ENCODE peak calls at places on chromosomes 13 and 19, in four cellular contexts. Z is hypothalamus, M is SHP77 treated with DMSO at 0.1 percent for 48 hours, P is osteocyte. C is an unnamed sample.

GRCh38 chr19:48481191-48481500 is 12.0 kb downstream of the CYTH2 start:
- DNase-seq in M (no peak), P (no peak), Z (no peak), C (no peak)

GRCh38 chr19:39937094-39937493 is 2.7 kb upstream of the FCGBP start:
- DNase-seq in P (no peak), Z (no peak), M (no peak), C (no peak)

GRCh38 chr13:21674271-21675009 is 3.6 kb downstream of the FGF9 start:
- DNase-seq in P (no peak), Z (no peak), M (no peak), C (peak)

GRCh38 chr13:69946443-69946955 is 161.1 kb upstream of the ATXN8OS start:
- DNase-seq in M (no peak), Z (no peak), P (no peak), C (no peak)

GRCh38 chr19:23991170-23991569 is 76.5 kb downstream of the ZNF726 start:
- DNase-seq in M (peak), Z (no peak), P (no peak), C (peak)

GRCh38 chr19:32651729-32652140 is 23.2 kb downstream of the ANKRD27 start:
- DNase-seq in M (no peak), P (no peak), Z (no peak), C (no peak)

GRCh38 chr13:99093997-99094396 is 106.7 kb upstream of the UBAC2 start:
- DNase-seq in M (no peak), P (no peak), Z (no peak), C (no peak)

GRCh38 chr19:4849019-4849418 is 17.5 kb upstream of the TICAM1 start:
- DNase-seq in P (no peak), M (no peak), Z (no peak), C (no peak)

GRCh38 chr19:342801-343421 is 1.7 kb downstream of the MIER2 start:
- DNase-seq in Z (no peak), P (no peak), M (no peak), C (no peak)

C was measured in NCI-H1092.